ENCODE peak calls at places on chromosomes 6 and 20, in seven cellular contexts. D is Peyer's patch, U is gastrocnemius medialis, N is heart left ventricle, T is A549, Y is left lung, M is sigmoid colon. C is an unnamed sample. For H3K9me3, the result is how much of the 10 kb centered on the place peaks cover.

GRCh38 chr6:166488081-166488685 is 98.3 kb downstream of the RAMACL start:
- DNase-seq in T (no peak), Y (peak), U (peak), N (peak), D (peak), M (peak), C (peak)

GRCh38 chr6:33950891-33951889 is 147.4 kb upstream of the MLN start:
- DNase-seq in M (no peak), D (no peak), N (peak), U (no peak), T (no peak), Y (no peak), C (no peak)

GRCh38 chr6:134063121-134063965 is 10.9 kb upstream of the SLC2A12 start:
- DNase-seq in M (no peak), T (no peak), U (no peak), N (no peak), Y (no peak), D (no peak), C (no peak)

GRCh38 chr6:70520575-70520974 is 46.2 kb upstream of the SDHAF4 start:
- DNase-seq in N (no peak), Y (no peak), U (no peak), T (peak), M (no peak), D (no peak), C (no peak)

GRCh38 chr20:25739615-25740320 is 43.1 kb upstream of the ZNF337 start:
- DNase-seq in Y (no peak), U (no peak), M (no peak), T (no peak), N (no peak), D (no peak), C (no peak)

GRCh38 chr6:143961868-143962643 is 46.0 kb downstream of the PLAGL1 start:
- DNase-seq in D (no peak), T (no peak), N (no peak), M (no peak), Y (no peak), U (no peak), C (no peak)

GRCh38 chr6:157270308-157270707 is 53.0 kb downstream of the TMEM242 start:
- DNase-seq in M (no peak), D (no peak), U (no peak), T (no peak), N (no peak), Y (no peak), C (no peak)

GRCh38 chr6:114650891-114651290 is 308.1 kb upstream of the HS3ST5 start:
- DNase-seq in D (no peak), T (no peak), M (no peak), Y (no peak), N (no peak), U (no peak), C (no peak)

GRCh38 chr20:23832775-23833508 is 6.4 kb upstream of the CST2 start:
- DNase-seq in U (no peak), D (no peak), T (no peak), N (no peak), M (no peak), Y (no peak), C (no peak)

GRCh38 chr20:59004493-59004762 is 2.6 kb downstream of the CTSZ start:
- DNase-seq in N (peak), M (peak), D (no peak), Y (peak), U (no peak), T (no peak), C (no peak)

GRCh38 chr6:74568851-74569250 is 637.0 kb downstream of the COL12A1 start:
- DNase-seq in M (no peak), N (no peak), Y (no peak), D (no peak), U (no peak), T (no peak), C (no peak)

GRCh38 chr6:49815166-49815565 is 28.1 kb upstream of the PGK2 start:
- DNase-seq in U (no peak), M (no peak), T (no peak), D (no peak), Y (no peak), N (no peak), C (no peak)

GRCh38 chr20:14189794-14190402 is 147.5 kb downstream of the FLRT3 start:
- DNase-seq in M (no peak), Y (no peak), D (no peak), N (no peak), T (peak), U (no peak), C (no peak)

GRCh38 chr20:539848-540247 is 3.7 kb downstream of the CSNK2A1 start:
- DNase-seq in D (peak), Y (no peak), U (no peak), N (no peak), T (no peak), M (no peak), C (no peak)

GRCh38 chr20:57509665-57510237 is 15.2 kb downstream of the CTCFL start:
- DNase-seq in Y (no peak), T (peak), D (no peak), N (no peak), M (no peak), U (no peak), C (no peak)

GRCh38 chr20:41110930-41111577 is 26.3 kb upstream of the PLCG1 start:
- DNase-seq in U (no peak), D (no peak), M (no peak), Y (no peak), T (no peak), N (no peak), C (no peak)

GRCh38 chr6:16676978-16677377 is 84.3 kb downstream of the ATXN1 start:
- DNase-seq in T (peak), U (peak), N (no peak), M (no peak), Y (no peak), D (no peak), C (no peak)

GRCh38 chr20:50561379-50562078 is 51.3 kb downstream of the PTPN1 start:
- DNase-seq in N (no peak), T (peak), D (no peak), Y (no peak), U (no peak), M (peak), C (peak)

GRCh38 chr6:140029551-140029950 is 655.1 kb upstream of the CITED2 start:
- DNase-seq in Y (no peak), U (no peak), T (no peak), M (no peak), D (no peak), N (no peak), C (no peak)

GRCh38 chr6:16739329-16739801 is 21.9 kb downstream of the ATXN1 start:
- DNase-seq in Y (no peak), N (no peak), U (peak), D (no peak), M (peak), T (no peak), C (no peak)

GRCh38 chr6:50655848-50656453 is 57.4 kb upstream of the TFAP2D start:
- DNase-seq in Y (no peak), D (peak), T (peak), U (no peak), M (no peak), N (no peak), C (no peak)

GRCh38 chr20:36806049-36806448 is 32.5 kb upstream of the DSN1 start:
- DNase-seq in Y (no peak), M (no peak), N (no peak), T (no peak), D (no peak), U (no peak), C (no peak)

GRCh38 chr6:38220069-38220723 is 400.7 kb downstream of the ZFAND3 start:
- DNase-seq in Y (no peak), D (no peak), T (no peak), U (no peak), M (no peak), N (no peak), C (no peak)

DNA sequence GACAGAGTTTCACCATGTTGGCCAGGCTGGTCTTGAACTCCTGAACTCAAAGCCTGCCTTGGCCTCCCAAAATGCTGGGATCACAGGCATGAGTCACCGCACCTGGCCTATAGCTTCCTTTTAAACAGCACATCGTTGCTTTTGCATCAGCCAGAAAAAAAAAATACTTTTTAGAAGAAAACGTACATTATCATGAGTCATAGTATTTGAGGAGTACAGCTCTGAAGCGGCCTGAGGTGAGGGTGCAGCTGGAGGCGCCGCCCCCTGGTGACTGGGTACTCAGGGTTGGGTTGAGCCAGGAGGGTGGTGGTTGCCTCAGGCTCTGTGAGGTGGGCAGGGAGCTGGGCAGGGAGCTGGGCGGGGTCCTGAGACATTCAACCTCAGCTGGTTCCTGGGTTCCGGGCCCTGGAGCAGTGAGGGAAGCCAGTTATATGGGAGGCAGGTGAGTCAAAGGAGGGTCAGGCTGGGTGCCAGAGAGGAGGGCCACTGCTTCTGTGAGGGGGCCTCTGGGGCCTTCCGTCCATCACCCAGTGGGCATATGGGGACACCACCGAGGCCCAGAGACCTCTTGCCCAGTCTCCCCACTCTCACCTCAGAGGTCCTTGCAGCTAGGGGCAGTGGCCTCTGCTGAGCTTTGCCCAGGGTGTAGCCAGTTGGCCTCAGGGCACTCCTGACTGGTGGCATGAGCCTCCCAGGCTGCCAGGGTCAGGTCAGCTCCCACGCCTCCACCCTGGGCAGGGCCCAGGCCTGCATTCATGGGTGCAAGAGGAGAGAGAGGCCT is 11.7 kb upstream of the ID1 start:
- DNase-seq in N (no peak), M (no peak), D (peak), Y (peak), T (peak), U (no peak), C (no peak)
- TF ChIP-seq CTCF in N (no peak), M (no peak), D (no peak), Y (no peak), T (no peak), U (no peak), C (no peak)

DNA sequence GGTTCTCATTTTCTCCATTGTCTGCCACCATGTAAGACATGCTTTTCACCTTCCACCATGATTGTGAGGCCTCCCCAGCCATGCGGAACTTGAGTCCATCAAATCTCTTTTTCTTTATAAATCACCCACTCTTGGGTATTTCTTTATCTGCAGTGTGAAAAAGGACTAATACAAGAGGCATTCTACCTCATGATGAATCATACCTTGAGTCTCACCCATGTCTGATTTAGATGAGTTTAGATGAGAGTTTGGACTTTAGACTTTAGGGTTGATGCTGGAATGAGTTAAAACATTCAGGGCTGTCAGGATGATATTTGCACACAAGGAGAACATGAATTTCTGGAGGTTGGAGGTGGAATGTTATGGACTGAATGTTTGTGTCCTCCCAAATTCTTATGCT is 545.6 kb downstream of the C6orf118 start:
- DNase-seq in T (no peak), N (no peak), U (no peak), D (no peak), Y (no peak), M (no peak), C (no peak)
- H3K9me3 ChIP-seq in T (under half), N (under half), U (under half), D (under half), Y (under half), M (under half), C (under half)

GRCh38 chr6:149646599-149646998 is 1.9 kb downstream of the KATNA1 start:
- DNase-seq in N (no peak), Y (no peak), M (no peak), U (no peak), T (no peak), D (no peak), C (no peak)

GRCh38 chr6:149642829-149643580 is 5.5 kb downstream of the KATNA1 start:
- DNase-seq in N (no peak), M (no peak), Y (no peak), D (no peak), U (no peak), T (no peak), C (no peak)

GRCh38 chr6:149651056-149651455 is 2.5 kb upstream of the KATNA1 start:
- DNase-seq in U (no peak), D (no peak), Y (no peak), M (no peak), N (no peak), T (no peak), C (no peak)

GRCh38 chr6:149648148-149649145 is at the start of gene KATNA1:
- DNase-seq in M (peak), N (peak), Y (peak), U (peak), D (peak), T (peak), C (peak)
- TF ChIP-seq CTCF in M (no peak), N (no peak), Y (no peak), U (no peak), D (no peak), T (no peak), C (no peak)

GRCh38 chr20:61990484-61990883 is 75.2 kb downstream of the TAF4 start:
- DNase-seq in T (no peak), U (no peak), D (no peak), N (no peak), Y (peak), M (no peak), C (no peak)
- H3K9me3 ChIP-seq in T (under half), U (under half), D (under half), N (under half), Y (under half), M (under half), C (under half)

DNA sequence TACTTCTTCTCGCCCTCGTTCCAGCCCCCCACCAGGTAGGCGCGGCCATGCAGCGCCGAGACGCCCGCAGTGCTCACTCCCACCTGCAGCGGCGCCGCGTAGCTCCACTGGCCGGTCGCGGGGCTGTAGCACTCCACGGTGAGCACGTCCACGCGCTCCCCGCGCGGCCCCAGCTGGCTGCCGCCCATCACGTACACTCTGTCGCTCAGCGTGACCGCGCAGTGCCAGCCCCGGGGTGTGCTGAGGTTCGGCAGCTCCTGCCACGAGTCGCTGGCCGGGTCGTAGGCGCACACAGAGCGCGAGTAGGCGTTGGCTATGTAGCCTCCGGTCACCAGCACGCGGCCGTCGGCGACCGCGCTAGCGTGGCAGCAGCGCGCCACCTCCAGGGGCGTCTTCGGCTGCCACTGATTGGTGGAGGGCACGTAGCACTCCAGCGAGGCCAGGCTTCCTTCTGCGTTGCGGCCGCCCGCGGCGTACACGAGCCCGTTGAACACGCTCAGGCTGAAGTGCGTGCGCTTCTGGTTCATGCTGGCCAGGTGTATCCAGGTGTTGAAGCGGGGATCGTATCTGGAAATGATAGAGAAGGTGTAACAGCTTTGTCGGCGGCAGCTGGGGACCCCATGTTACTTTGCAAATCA is 13.7 kb downstream of the KLHL31 start:
- DNase-seq in N (peak), Y (peak), U (peak), D (peak), M (peak), T (peak), C (peak)
- TF ChIP-seq CTCF in N (peak), Y (no peak), U (peak), D (peak), M (no peak), T (peak), C (peak)

C was measured in tibial artery.